ENCODE peak calls at places on chromosomes 1 and 21, in four cellular contexts. B is amygdala, N is right lobe of liver, V is left cardiac atrium. K is an unnamed sample.

GRCh38 chr1:6734579-6735397 is 33.2 kb upstream of the DNAJC11 start:
- DNase-seq in B (no peak), N (no peak), V (no peak), K (no peak)

GRCh38 chr1:121519042-121519755 is 334.4 kb downstream of the SRGAP2C start:
- DNase-seq in B (peak; percentile 29), N (peak; percentile 95), V (peak; percentile 56), K (peak; percentile 72)

GRCh38 chr1:187817782-187818181 is 989.0 kb downstream of the PLA2G4A start:
- DNase-seq in B (no peak), N (peak; percentile 48), V (no peak), K (no peak)

GRCh38 chr1:11944358-11944981 is 10.0 kb downstream of the PLOD1 start:
- DNase-seq in B (no peak), N (no peak), V (no peak), K (no peak)

GRCh38 chr1:185401019-185401418 is 84.0 kb upstream of the IVNS1ABP start:
- DNase-seq in B (no peak), N (no peak), V (no peak), K (no peak)

GRCh38 chr1:46580140-46580903 is 23.7 kb downstream of the MKNK1 start:
- DNase-seq in B (no peak), N (no peak), V (no peak), K (no peak)

GRCh38 chr1:85313888-85314696 is 37.7 kb upstream of the BCL10 start:
- DNase-seq in B (no peak), N (no peak), V (no peak), K (no peak)

GRCh38 chr1:206891412-206891811 is 5.8 kb upstream of the IL24 start:
- DNase-seq in B (no peak), N (no peak), V (no peak), K (no peak)

GRCh38 chr1:177122461-177122860 is 42.1 kb downstream of the ASTN1 start:
- DNase-seq in B (no peak), N (no peak), V (no peak), K (no peak)

GRCh38 chr1:17874665-17875064 is 119.5 kb downstream of the ACTL8 start:
- DNase-seq in B (no peak), N (no peak), V (no peak), K (no peak)

GRCh38 chr1:204721378-204722041 is 36.0 kb upstream of the LRRN2 start:
- DNase-seq in B (no peak), N (no peak), V (no peak), K (no peak)

GRCh38 chr1:63922848-63923247 is 149.0 kb downstream of the ROR1 start:
- DNase-seq in B (no peak), N (no peak), V (no peak), K (no peak)

GRCh38 chr1:7993593-7994479 is 32.3 kb downstream of the ERRFI1 start:
- DNase-seq in B (no peak), N (no peak), V (no peak), K (no peak)

GRCh38 chr1:116909511-116910378 is at the start of gene PTGFRN:
- DNase-seq in B (no peak), N (peak; percentile 69), V (peak; percentile 82), K (no peak)

GRCh38 chr1:233916706-233917105 is 12.2 kb downstream of the SLC35F3 start:
- DNase-seq in B (no peak), N (no peak), V (no peak), K (no peak)

GRCh38 chr1:55155522-55155921 is 59.6 kb downstream of the USP24 start:
- DNase-seq in B (no peak), N (no peak), V (peak; percentile 53), K (no peak)

GRCh38 chr1:107691542-107691941 is 273.4 kb downstream of the VAV3 start:
- DNase-seq in B (no peak), N (no peak), V (no peak), K (no peak)

GRCh38 chr1:24391882-24392603 is 21.5 kb downstream of the STPG1 start:
- DNase-seq in B (peak; percentile 20), N (no peak), V (peak; percentile 72), K (no peak)

GRCh38 chr1:46098043-46098712 is 34.3 kb downstream of the PIK3R3 start:
- DNase-seq in B (no peak), N (no peak), V (no peak), K (no peak)

GRCh38 chr1:33443067-33443704 is 12.3 kb upstream of the PHC2 start:
- DNase-seq in B (no peak), N (no peak), V (no peak), K (no peak)

GRCh38 chr1:21294266-21295058 is 4.2 kb upstream of the ECE1 start:
- DNase-seq in B (no peak), N (no peak), V (no peak), K (peak; percentile 66)

GRCh38 chr1:157781048-157781447 is 4.1 kb upstream of the FCRL2 start:
- DNase-seq in B (no peak), N (no peak), V (no peak), K (no peak)

GRCh38 chr1:43452789-43453441 is 816 bp downstream of the HYI start:
- DNase-seq in B (peak; percentile 10), N (no peak), V (no peak), K (no peak)

GRCh38 chr1:234315091-234315541 is 58.1 kb upstream of the COA6 start:
- DNase-seq in B (no peak), N (no peak), V (no peak), K (no peak)

GRCh38 chr1:232555581-232556189 is 74.2 kb downstream of the SIPA1L2 start:
- DNase-seq in B (no peak), N (no peak), V (no peak), K (no peak)

GRCh38 chr1:161187311-161187710 is 10.0 kb upstream of the B4GALT3 start:
- DNase-seq in B (no peak), N (peak; percentile 26), V (peak; percentile 20), K (no peak)

GRCh38 chr1:110069302-110070281 is 880 bp downstream of the ALX3 start:
- DNase-seq in B (no peak), N (no peak), V (no peak), K (no peak)

GRCh38 chr21:45551316-45551715 is 9.1 kb upstream of the SLC19A1 start:
- DNase-seq in B (no peak), N (no peak), V (no peak), K (no peak)

GRCh38 chr1:167482184-167482583 is 36.1 kb downstream of the CD247 start:
- DNase-seq in B (no peak), N (no peak), V (no peak), K (no peak)

GRCh38 chr1:53091841-53092645 is 30.0 kb downstream of the PODN start:
- DNase-seq in B (peak; percentile 1), N (peak; percentile 93), V (peak; percentile 64), K (no peak)

GRCh38 chr1:5995871-5996630 is 3.8 kb upstream of the NPHP4 start:
- DNase-seq in B (no peak), N (peak; percentile 50), V (no peak), K (no peak)

GRCh38 chr1:3168678-3169077 is 99.7 kb downstream of the PRDM16 start:
- DNase-seq in B (no peak), N (no peak), V (no peak), K (no peak)

GRCh38 chr21:27201197-27201596 is 234.3 kb upstream of the ADAMTS5 start:
- DNase-seq in B (no peak), N (no peak), V (no peak), K (no peak)